ENCODE peak calls at places on chromosomes 4 and X, in six cellular contexts. B, H, X, W, C and D are unnamed samples.

GRCh38 chrX:53688300-53688699 is 1.8 kb upstream of the HUWE1 start:
- DNase-seq in B (no peak), H (no peak), X (no peak), W (no peak), C (no peak), D (no peak)

GRCh38 chrX:40646489-40647306 is 663 bp downstream of the CXorf38 start:
- DNase-seq in B (peak; percentile 22), H (peak; percentile 59), X (peak; percentile 20), W (peak; percentile 70), C (peak; percentile 30), D (no peak)

GRCh38 chr4:14096406-14096965 is 469.0 kb upstream of the BOD1L1 start:
- DNase-seq in B (no peak), H (no peak), X (peak; percentile 53), W (no peak), C (no peak), D (no peak)

GRCh38 chrX:38313190-38313589 is 14.1 kb downstream of the RPGR start:
- DNase-seq in B (no peak), H (no peak), X (no peak), W (no peak), C (no peak), D (no peak)

GRCh38 chr4:85607624-85608023 is 132.7 kb downstream of the ARHGAP24 start:
- DNase-seq in B (no peak), H (peak; percentile 33), X (no peak), W (no peak), C (no peak), D (no peak)

GRCh38 chr4:13933163-13933562 is 305.6 kb upstream of the BOD1L1 start:
- DNase-seq in B (no peak), H (no peak), X (peak; percentile 66), W (no peak), C (no peak), D (no peak)

GRCh38 chrX:43349363-43349762 is 306.7 kb upstream of the MAOA start:
- DNase-seq in B (no peak), H (peak; percentile 51), X (peak; percentile 28), W (no peak), C (no peak), D (peak; percentile 22)

GRCh38 chrX:123408856-123409737 is 225.0 kb downstream of the GRIA3 start:
- DNase-seq in B (no peak), H (no peak), X (peak; percentile 4), W (no peak), C (no peak), D (no peak)

GRCh38 chrX:100720301-100720700 is 11.6 kb downstream of the SYTL4 start:
- DNase-seq in B (no peak), H (no peak), X (peak; percentile 29), W (no peak), C (no peak), D (no peak)

GRCh38 chr4:29326816-29327215 is 1393.4 kb upstream of the PCDH7 start:
- DNase-seq in B (no peak), H (no peak), X (no peak), W (no peak), C (no peak), D (no peak)

GRCh38 chr4:29320947-29321583 is 1399.1 kb upstream of the PCDH7 start:
- DNase-seq in B (no peak), H (no peak), X (no peak), W (no peak), C (no peak), D (no peak)

DNA sequence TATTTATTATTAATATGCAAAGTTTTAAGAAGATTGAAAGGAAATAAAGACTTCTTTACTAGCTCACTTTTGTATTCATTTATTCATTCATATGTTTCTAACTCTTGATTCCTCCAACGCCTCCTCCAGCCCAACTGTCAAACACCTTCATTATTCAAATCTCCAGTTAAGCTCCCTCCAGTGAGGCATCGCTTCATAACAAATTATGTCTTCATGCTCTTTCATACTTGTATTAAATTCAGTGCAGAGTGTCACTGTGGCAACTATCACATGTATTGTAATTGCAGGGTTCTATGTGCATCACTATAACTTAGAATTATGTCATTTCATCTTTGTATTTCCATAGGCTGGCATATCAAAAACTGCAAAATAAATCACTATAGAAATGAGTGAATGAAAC is 1394.2 kb upstream of the PCDH7 start:
- DNase-seq in B (no peak), H (no peak), X (no peak), W (no peak), C (no peak), D (no peak)
- H3K9me3 ChIP-seq in B (no peaks in the 10 kb centered on the region), H (no peaks in the 10 kb centered on the region), X (no peaks in the 10 kb centered on the region), W (no peaks in the 10 kb centered on the region), C (no peaks in the 10 kb centered on the region), D (no peaks in the 10 kb centered on the region)

GRCh38 chrX:649166-649565 is 18.6 kb downstream of the SHOX start:
- DNase-seq in B (no peak), H (no peak), X (no peak), W (no peak), C (no peak), D (no peak)
- TF ChIP-seq CTCF in B (no peak), H (no peak), X (no peak), W (no peak), C (no peak), D (no peak)

GRCh38 chrX:104370089-104370488 is 115.4 kb upstream of the ESX1 start:
- DNase-seq in B (peak; percentile 38), H (no peak), X (peak; percentile 14), W (no peak), C (no peak), D (peak; percentile 28)
- H3K27me3 ChIP-seq in B (peaks cover 52% of the 10 kb centered on the region), H (no peaks in the 10 kb centered on the region), X (no peaks in the 10 kb centered on the region), W (no peaks in the 10 kb centered on the region), C (no peaks in the 10 kb centered on the region), D (no peaks in the 10 kb centered on the region)

GRCh38 chrX:55006827-55007621 is 6.9 kb downstream of the APEX2 start:
- DNase-seq in B (no peak), H (no peak), X (no peak), W (no peak), C (no peak), D (no peak)
- H3K9me3 ChIP-seq in B (no peaks in the 10 kb centered on the region), H (no peaks in the 10 kb centered on the region), X (no peaks in the 10 kb centered on the region), W (no peaks in the 10 kb centered on the region), C (no peaks in the 10 kb centered on the region), D (no peaks in the 10 kb centered on the region)

GRCh38 chr4:155173371-155173770 is 35.1 kb upstream of the NPY2R start:
- DNase-seq in B (no peak), H (no peak), X (peak; percentile 83), W (no peak), C (no peak), D (no peak)

GRCh38 chr4:155174668-155175067 is 33.8 kb upstream of the NPY2R start:
- DNase-seq in B (no peak), H (no peak), X (no peak), W (no peak), C (no peak), D (no peak)

GRCh38 chr4:155164705-155165104 is 43.7 kb upstream of the NPY2R start:
- DNase-seq in B (no peak), H (no peak), X (no peak), W (no peak), C (no peak), D (no peak)

GRCh38 chr4:155170569-155170968 is 37.9 kb upstream of the NPY2R start:
- DNase-seq in B (no peak), H (no peak), X (no peak), W (no peak), C (no peak), D (no peak)
- TF ChIP-seq CTCF in B (no peak), H (no peak), X (no peak), W (no peak), C (no peak), D (no peak)

GRCh38 chr4:163343604-163344146 is at the start of gene NPY5R:
- DNase-seq in B (no peak), H (no peak), X (no peak), W (no peak), C (no peak), D (peak; percentile 13)

GRCh38 chr4:163344147-163345050 is 707 bp downstream of the NPY5R start:
- DNase-seq in B (no peak), H (no peak), X (peak; percentile 19), W (no peak), C (no peak), D (peak; percentile 15)
- H3K27me3 ChIP-seq in B (peaks cover 47% of the 10 kb centered on the region), H (peaks cover 6% of the 10 kb centered on the region), X (peaks cover 69% of the 10 kb centered on the region), W (peaks cover 59% of the 10 kb centered on the region), C (peaks cover 91% of the 10 kb centered on the region), D (peaks cover 6% of the 10 kb centered on the region)

GRCh38 chrX:110363241-110363640 is 4.6 kb downstream of the RTL9 start:
- DNase-seq in B (no peak), H (no peak), X (no peak), W (no peak), C (no peak), D (no peak)

GRCh38 chrX:110358548-110358947 is at the start of gene RTL9:
- DNase-seq in B (no peak), H (no peak), X (no peak), W (no peak), C (no peak), D (peak; percentile 49)

GRCh38 chrX:110359273-110359672 is 625 bp downstream of the RTL9 start:
- DNase-seq in B (no peak), H (no peak), X (peak; percentile 38), W (no peak), C (no peak), D (no peak)
- H3K9me3 ChIP-seq in B (no peaks in the 10 kb centered on the region), H (no peaks in the 10 kb centered on the region), X (no peaks in the 10 kb centered on the region), W (no peaks in the 10 kb centered on the region), C (no peaks in the 10 kb centered on the region), D (no peaks in the 10 kb centered on the region)

GRCh38 chr4:84470204-84470785 is 28.8 kb downstream of the NKX6-1 start:
- DNase-seq in B (no peak), H (no peak), X (no peak), W (no peak), C (no peak), D (no peak)
- TF ChIP-seq CTCF in B (no peak), H (no peak), X (peak; percentile 2), W (no peak), C (no peak), D (no peak)

GRCh38 chrX:132592880-132593279 is 104.0 kb upstream of the MBNL3 start:
- DNase-seq in B (no peak), H (no peak), X (peak; percentile 15), W (no peak), C (no peak), D (peak; percentile 33)
- H3K27me3 ChIP-seq in B (peaks cover 56% of the 10 kb centered on the region), H (peaks cover 6% of the 10 kb centered on the region), X (no peaks in the 10 kb centered on the region), W (no peaks in the 10 kb centered on the region), C (no peaks in the 10 kb centered on the region), D (no peaks in the 10 kb centered on the region)